ENCODE peak calls at places on chromosomes 7 and 10, in four cellular contexts. M is stimulated activated CD4-positive, alpha-beta T cell treated with anti-CD3 and anti-CD28 coated beads, Interleukin-4, amount 100 ng/mL, for 1 hour; K is NCI-H1417; U is activated T-helper 1 cell treated with anti-CD3 and anti-CD28 coated beads, Interleukin-12 subunit alpha, Interleukin-12 subunit beta, Interleukin-2, Interleukin-4 antibody, amounts not matched to agents 30 ng/mL and 10 ng/mL and 1 ng/mL, durations not matched to agents 14 hours and 24 hours and 36 hours. Z is an unnamed sample.

GRCh38 chr10:76382381-76382851 is 951.0 kb downstream of the LRMDA start:
- DNase-seq in M (no peak), K (no peak), U (no peak), Z (no peak)

GRCh38 chr7:158828343-158829020 is 827 bp downstream of the ESYT2 start:
- DNase-seq in M (peak), K (peak), U (no peak), Z (peak)

GRCh38 chr10:44278669-44279337 is 106.1 kb downstream of the CXCL12 start:
- DNase-seq in M (no peak), K (no peak), U (no peak), Z (no peak)

GRCh38 chr10:81179324-81179723 is 641.6 kb downstream of the SH2D4B start:
- DNase-seq in M (no peak), K (no peak), U (no peak), Z (no peak)

GRCh38 chr10:33950216-33950615 is 615.7 kb upstream of the NRP1 start:
- DNase-seq in M (no peak), K (no peak), U (no peak), Z (no peak)

GRCh38 chr7:117759950-117760640 is 113.1 kb downstream of the CTTNBP2 start:
- DNase-seq in M (no peak), K (no peak), U (no peak), Z (no peak)

GRCh38 chr7:104469135-104469820 is 140.9 kb downstream of the LHFPL3 start:
- DNase-seq in M (no peak), K (no peak), U (no peak), Z (no peak)

GRCh38 chr10:5413012-5413938 is 918 bp downstream of the NET1 start:
- DNase-seq in M (no peak), K (peak), U (no peak), Z (no peak)

GRCh38 chr10:106439366-106439765 is 725.1 kb downstream of the SORCS1 start:
- DNase-seq in M (no peak), K (no peak), U (no peak), Z (no peak)

GRCh38 chr10:59904431-59905065 is 1.8 kb downstream of the CCDC6 start:
- DNase-seq in M (no peak), K (no peak), U (no peak), Z (no peak)

GRCh38 chr10:6271663-6272062 is 68.9 kb downstream of the PFKFB3 start:
- DNase-seq in M (no peak), K (no peak), U (no peak), Z (no peak)

GRCh38 chr7:128919881-128920789 is 9.6 kb upstream of the KCP start:
- DNase-seq in M (no peak), K (no peak), U (no peak), Z (no peak)

GRCh38 chr7:92813390-92814024 is 22.9 kb downstream of the CDK6 start:
- DNase-seq in M (no peak), K (peak), U (no peak), Z (no peak)

GRCh38 chr7:37067961-37068536 is 343.8 kb upstream of the AOAH start:
- DNase-seq in M (no peak), K (no peak), U (no peak), Z (no peak)

GRCh38 chr10:34392641-34393170 is 422.4 kb downstream of the PARD3 start:
- DNase-seq in M (no peak), K (no peak), U (no peak), Z (no peak)

GRCh38 chr10:25522946-25523608 is 348.3 kb downstream of the GPR158 start:
- DNase-seq in M (no peak), K (no peak), U (no peak), Z (no peak)

GRCh38 chr10:73876157-73876556 is 1.8 kb upstream of the CAMK2G start:
- DNase-seq in M (no peak), K (no peak), U (no peak), Z (no peak)

GRCh38 chr10:79335094-79335469 is 12.2 kb upstream of the PPIF start:
- DNase-seq in M (no peak), K (peak), U (no peak), Z (no peak)

GRCh38 chr7:1741751-1742554 is 71.9 kb downstream of the ELFN1 start:
- DNase-seq in M (no peak), K (no peak), U (no peak), Z (no peak)

GRCh38 chr10:89466599-89467035 is 52.2 kb downstream of the IFIT5 start:
- DNase-seq in M (no peak), K (peak), U (no peak), Z (no peak)

GRCh38 chr7:117480978-117481377 is 1.2 kb downstream of the CFTR start:
- DNase-seq in M (no peak), K (no peak), U (no peak), Z (no peak)

GRCh38 chr10:95909591-95909990 is 1.8 kb downstream of the CC2D2B start:
- DNase-seq in M (no peak), K (no peak), U (no peak), Z (no peak)

GRCh38 chr10:88735661-88736060 is 24.2 kb upstream of the LIPN start:
- DNase-seq in M (no peak), K (no peak), U (no peak), Z (no peak)

GRCh38 chr10:132532784-132533560 is 4.6 kb upstream of the INPP5A start:
- DNase-seq in M (no peak), K (no peak), U (no peak), Z (no peak)

GRCh38 chr7:95095259-95096122 is 188.1 kb downstream of the PPP1R9A start:
- DNase-seq in M (no peak), K (no peak), U (no peak), Z (no peak)

GRCh38 chr7:116258734-116259133 is 48.4 kb downstream of the TES start:
- DNase-seq in M (no peak), K (peak), U (no peak), Z (peak)